ENCODE peak calls at places on chromosomes 3 and 15, in seven cellular contexts. I is hepatocyte; Y is thoracic aorta; M is fibroblast of lung; W is activated CD8-positive, alpha-beta T cell treated with anti-CD3 and anti-CD28 coated beads for 36 hours; L is Calu3; C is fibroblast of mammary gland. G is an unnamed sample.

GRCh38 chr3:57949779-57950618 is 58.2 kb upstream of the FLNB start:
- DNase-seq in I (no peak), Y (no peak), M (peak; percentile 58), W (no peak), L (peak; percentile 76), C (peak; percentile 42), G (peak; percentile 74)

GRCh38 chr3:101892648-101893047 is 43.3 kb downstream of the NFKBIZ start:
- DNase-seq in I (no peak), Y (no peak), M (no peak), W (no peak), L (no peak), C (no peak), G (no peak)

GRCh38 chr3:81716870-81717509 is 44.5 kb downstream of the GBE1 start:
- DNase-seq in I (peak; percentile 65), Y (no peak), M (peak; percentile 79), W (no peak), L (peak; percentile 36), C (peak; percentile 69), G (peak; percentile 42)

GRCh38 chr3:131731709-131732108 is 228.9 kb upstream of the MRPL3 start:
- DNase-seq in I (no peak), Y (no peak), M (no peak), W (peak; percentile 60), L (no peak), C (no peak), G (no peak)

GRCh38 chr3:177251756-177252155 is 54.5 kb upstream of the TBL1XR1 start:
- DNase-seq in I (no peak), Y (no peak), M (no peak), W (no peak), L (no peak), C (no peak), G (peak; percentile 28)

GRCh38 chr15:90000175-90000923 is 775 bp upstream of the ZNF710 start:
- DNase-seq in I (peak; percentile 60), Y (no peak), M (peak; percentile 30), W (peak; percentile 20), L (no peak), C (peak; percentile 26), G (peak; percentile 38)

GRCh38 chr3:64888165-64888564 is 200.4 kb upstream of the ADAMTS9 start:
- DNase-seq in I (no peak), Y (no peak), M (no peak), W (no peak), L (no peak), C (no peak), G (no peak)

GRCh38 chr3:9248232-9249191 is 934 bp downstream of the SRGAP3 start:
- DNase-seq in I (no peak), Y (no peak), M (no peak), W (no peak), L (no peak), C (peak; percentile 14), G (peak; percentile 83)

GRCh38 chr3:139309880-139310279 is 33.9 kb upstream of the MRPS22 start:
- DNase-seq in I (no peak), Y (no peak), M (peak; percentile 69), W (no peak), L (no peak), C (peak; percentile 88), G (no peak)

GRCh38 chr15:71052356-71052755 is 62.9 kb upstream of the THSD4 start:
- DNase-seq in I (no peak), Y (no peak), M (peak; percentile 65), W (no peak), L (no peak), C (peak; percentile 76), G (peak; percentile 97)

GRCh38 chr3:141482250-141482937 is 4.4 kb upstream of the RASA2 start:
- DNase-seq in I (no peak), Y (no peak), M (peak; percentile 80), W (no peak), L (peak; percentile 32), C (peak; percentile 86), G (peak; percentile 85)

GRCh38 chr3:37700849-37701248 is 160.8 kb upstream of the CTDSPL start:
- DNase-seq in I (no peak), Y (no peak), M (no peak), W (no peak), L (no peak), C (peak; percentile 25), G (peak; percentile 34)

GRCh38 chr3:10951295-10951926 is 41.1 kb upstream of the SLC6A1 start:
- DNase-seq in I (no peak), Y (no peak), M (no peak), W (no peak), L (no peak), C (no peak), G (no peak)

GRCh38 chr3:133949438-133949837 is 53.8 kb upstream of the RAB6B start:
- DNase-seq in I (no peak), Y (no peak), M (peak; percentile 36), W (no peak), L (no peak), C (no peak), G (no peak)

DNA sequence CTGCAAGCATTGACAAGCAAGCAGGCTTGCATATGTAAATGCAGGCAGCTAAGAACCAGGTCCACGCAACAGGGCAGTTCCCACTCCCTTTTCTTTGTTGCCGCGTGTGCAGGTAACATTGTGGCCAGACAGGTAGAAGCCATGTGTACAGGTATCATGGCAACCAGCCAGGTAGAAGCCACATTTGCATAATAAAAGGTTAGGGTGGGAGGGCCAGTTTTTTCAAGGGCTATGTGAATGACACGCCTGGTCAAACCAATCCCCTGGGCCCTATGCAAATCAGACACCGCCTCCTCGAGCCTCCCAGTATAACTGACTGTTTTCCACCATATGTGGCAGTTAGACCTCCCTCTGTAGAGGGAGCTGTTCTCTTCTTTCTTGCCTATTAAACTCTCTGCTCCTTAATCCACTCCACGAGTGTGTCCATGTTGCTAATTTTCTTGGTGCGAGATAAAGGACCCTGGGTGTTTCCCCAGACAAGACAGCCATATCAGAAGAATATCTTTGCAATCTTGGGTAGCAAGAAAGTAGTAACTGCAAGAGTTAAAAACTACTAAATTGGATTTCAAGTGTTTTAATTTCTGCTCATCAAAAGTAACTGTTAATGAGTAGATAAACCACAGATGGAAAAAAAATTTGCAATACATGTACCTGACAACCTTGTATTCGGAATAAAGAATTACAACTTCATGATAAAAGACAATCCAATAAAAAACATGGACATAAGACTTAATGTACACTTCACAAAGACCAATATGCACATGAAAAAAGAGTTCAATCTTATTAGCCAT is 21.8 kb downstream of the PCOLCE2 start:
- DNase-seq in I (peak; percentile 60), Y (no peak), M (no peak), W (no peak), L (peak; percentile 36), C (no peak), G (peak; percentile 93)
- TF ChIP-seq CTCF in I (peak; percentile 20), Y (no peak), M (no peak), W (no peak), L (peak; percentile 12), C (peak; percentile 16), G (peak; percentile 44)

GRCh38 chr3:25587975-25588374 is 76.7 kb downstream of the TOP2B start:
- DNase-seq in I (no peak), Y (no peak), M (no peak), W (no peak), L (no peak), C (no peak), G (no peak)

GRCh38 chr3:25587526-25587925 is 77.2 kb downstream of the TOP2B start:
- DNase-seq in I (no peak), Y (no peak), M (no peak), W (no peak), L (no peak), C (peak; percentile 70), G (no peak)

GRCh38 chr3:25588441-25589103 is 76.1 kb downstream of the TOP2B start:
- DNase-seq in I (no peak), Y (no peak), M (peak; percentile 75), W (no peak), L (no peak), C (no peak), G (no peak)

GRCh38 chr3:25586167-25586505 is 78.6 kb downstream of the TOP2B start:
- DNase-seq in I (no peak), Y (no peak), M (no peak), W (no peak), L (no peak), C (no peak), G (no peak)

DNA sequence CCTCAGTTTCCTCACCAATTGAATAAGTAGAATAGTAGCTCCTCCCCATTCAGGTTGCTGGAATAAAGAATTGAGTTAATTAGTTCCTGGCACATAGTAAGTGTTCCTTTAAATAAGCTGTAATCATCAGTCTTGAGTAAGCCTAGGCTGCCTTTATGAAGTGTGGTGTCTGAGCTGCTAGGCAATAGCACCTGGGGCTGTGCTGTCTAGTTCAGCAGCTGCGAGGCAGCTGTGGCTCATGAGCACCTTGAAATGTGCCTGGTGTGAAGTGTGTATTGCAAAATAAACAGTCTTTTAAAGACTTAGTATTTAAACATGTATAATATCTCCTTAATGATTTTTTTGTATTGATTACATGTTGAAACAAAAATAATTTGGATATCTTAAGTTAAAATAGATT is 77.6 kb downstream of the TOP2B start:
- DNase-seq in I (no peak), Y (no peak), M (no peak), W (no peak), L (no peak), C (no peak), G (peak; percentile 74)
- TF ChIP-seq CTCF in I (no peak), Y (no peak), M (no peak), W (no peak), L (no peak), C (no peak), G (peak; percentile 25)

DNA sequence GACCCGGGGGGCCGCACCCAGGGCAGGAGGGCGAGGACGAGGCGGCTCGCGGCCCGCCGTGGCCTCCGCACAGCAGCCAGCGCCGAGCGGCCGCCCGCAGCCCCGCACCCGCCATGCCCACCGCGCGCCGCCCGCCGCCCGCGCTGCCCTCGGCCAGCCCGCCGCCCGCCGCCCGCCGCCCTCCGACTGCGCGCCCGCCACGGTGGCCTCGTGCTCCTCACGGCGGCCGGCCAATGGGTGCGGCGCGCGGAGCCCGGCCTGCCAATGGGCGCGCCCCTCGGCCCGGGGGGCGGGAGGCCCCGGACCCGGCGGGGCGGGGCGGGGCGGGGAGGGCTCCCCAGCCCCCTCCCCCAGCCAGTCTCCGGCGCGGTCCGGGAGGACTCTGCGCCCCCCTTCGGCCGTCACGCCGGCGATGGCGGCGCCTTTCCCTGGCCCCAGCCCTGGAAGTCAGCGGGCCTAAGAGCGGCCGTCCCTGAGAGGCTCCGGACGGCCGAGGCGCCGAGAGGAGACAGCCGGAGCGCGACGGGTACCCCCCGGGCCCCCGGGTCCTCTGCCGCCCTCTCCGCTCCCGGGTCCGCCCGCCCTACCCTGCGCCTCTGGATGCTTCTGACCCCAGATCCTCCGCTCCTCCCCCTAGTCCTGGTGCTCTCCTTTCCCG is at the start of gene NT5DC2:
- DNase-seq in I (peak; percentile 92), Y (no peak), M (peak; percentile 68), W (peak; percentile 72), L (peak; percentile 84), C (peak; percentile 51), G (peak; percentile 71)
- TF ChIP-seq CTCF in I (no peak), Y (peak; percentile 7), M (no peak), W (no peak), L (no peak), C (no peak), G (no peak)

DNA sequence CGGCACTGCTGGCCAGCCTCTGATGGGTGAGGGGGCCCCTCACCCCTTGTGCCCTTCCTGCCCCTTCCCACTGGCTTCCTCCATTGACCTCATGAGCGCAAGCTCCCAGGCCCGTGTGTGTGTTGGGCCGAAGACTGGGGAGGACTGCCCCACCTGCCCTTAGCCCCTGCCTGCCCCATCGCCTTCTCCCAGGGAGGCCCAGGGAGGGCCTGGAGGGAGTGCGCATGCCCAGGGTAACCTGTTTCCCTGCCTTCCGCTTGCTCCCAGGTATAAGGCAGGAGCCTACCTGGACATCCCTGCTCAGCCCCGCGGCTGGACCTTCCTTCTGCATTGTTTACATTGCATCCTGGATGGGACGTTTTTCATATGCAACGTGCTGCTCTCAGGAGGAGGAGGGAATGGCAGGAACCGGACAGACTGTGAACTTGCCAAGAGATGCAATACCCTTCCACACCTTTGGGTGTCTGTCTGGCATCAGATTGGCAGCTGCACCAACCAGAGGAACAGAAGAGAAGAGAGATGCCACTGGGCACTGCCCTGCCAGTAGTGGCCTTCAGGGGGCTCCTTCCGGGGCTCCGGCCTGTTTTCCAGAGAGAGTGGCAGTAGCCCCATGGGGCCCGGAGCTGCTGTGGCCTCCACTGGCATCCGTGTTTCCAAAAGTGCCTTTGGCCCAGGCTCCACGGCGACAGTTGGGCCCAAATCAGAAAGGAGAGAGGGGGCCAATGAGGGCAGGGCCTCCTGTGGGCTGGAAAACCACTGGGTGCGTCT is 8.8 kb downstream of the DLL4 start:
- DNase-seq in I (no peak), Y (no peak), M (no peak), W (no peak), L (peak; percentile 60), C (no peak), G (peak; percentile 64)
- TF ChIP-seq CTCF in I (no peak), Y (peak; percentile 15), M (peak; percentile 40), W (peak; percentile 40), L (peak; percentile 21), C (peak; percentile 24), G (peak; percentile 66)